ENCODE peak calls at places on chromosomes 13 and 19, in six cellular contexts. One of them, this sample, is unnamed.
A peak's percentile ranks its signal among the peaks of the same experiment; 100 is the strongest.

GRCh38 chr19:3644351-3645066 is 17.9 kb upstream of the CACTIN start:
- DNase-seq in stimulated activated CD8-positive, alpha-beta memory T cell treated with anti-CD3 and anti-CD28 coated beads, Interleukin-4, amount 100 ng/mL, for 48 hours: no peak
- DNase-seq in NAMALWA: no peak
- DNase-seq in M059J: peak; percentile 25
- DNase-seq in non-pigmented ciliary epithelial cell: no peak
- DNase-seq in activated naive CD8-positive, alpha-beta T cell treated with anti-CD3 and anti-CD28 coated beads, Interleukin-2, amount 10 ng/mL, durations not matched to agents 7 days and 5 days: no peak
- DNase-seq in this sample: no peak

GRCh38 chr19:34985249-34986022 is 14.7 kb upstream of the GRAMD1A start:
- DNase-seq in stimulated activated CD8-positive, alpha-beta memory T cell treated with anti-CD3 and anti-CD28 coated beads, Interleukin-4, amount 100 ng/mL, for 48 hours: peak; percentile 48
- DNase-seq in NAMALWA: no peak
- DNase-seq in M059J: no peak
- DNase-seq in non-pigmented ciliary epithelial cell: no peak
- DNase-seq in activated naive CD8-positive, alpha-beta T cell treated with anti-CD3 and anti-CD28 coated beads, Interleukin-2, amount 10 ng/mL, durations not matched to agents 7 days and 5 days: peak; percentile 50
- DNase-seq in this sample: peak; percentile 40

GRCh38 chr19:48962029-48962848 is 2.9 kb upstream of the FTL start:
- DNase-seq in stimulated activated CD8-positive, alpha-beta memory T cell treated with anti-CD3 and anti-CD28 coated beads, Interleukin-4, amount 100 ng/mL, for 48 hours: peak; percentile 63
- DNase-seq in NAMALWA: peak; percentile 83
- DNase-seq in M059J: peak; percentile 68
- DNase-seq in non-pigmented ciliary epithelial cell: no peak
- DNase-seq in activated naive CD8-positive, alpha-beta T cell treated with anti-CD3 and anti-CD28 coated beads, Interleukin-2, amount 10 ng/mL, durations not matched to agents 7 days and 5 days: peak; percentile 71
- DNase-seq in this sample: peak; percentile 79

GRCh38 chr13:110322126-110322827 is 15.2 kb downstream of the COL4A2 start:
- DNase-seq in stimulated activated CD8-positive, alpha-beta memory T cell treated with anti-CD3 and anti-CD28 coated beads, Interleukin-4, amount 100 ng/mL, for 48 hours: no peak
- DNase-seq in NAMALWA: no peak
- DNase-seq in M059J: no peak
- DNase-seq in non-pigmented ciliary epithelial cell: no peak
- DNase-seq in activated naive CD8-positive, alpha-beta T cell treated with anti-CD3 and anti-CD28 coated beads, Interleukin-2, amount 10 ng/mL, durations not matched to agents 7 days and 5 days: no peak
- DNase-seq in this sample: no peak

GRCh38 chr19:10747271-10747670 is 29.4 kb downstream of the DNM2 start:
- DNase-seq in stimulated activated CD8-positive, alpha-beta memory T cell treated with anti-CD3 and anti-CD28 coated beads, Interleukin-4, amount 100 ng/mL, for 48 hours: no peak
- DNase-seq in NAMALWA: no peak
- DNase-seq in M059J: no peak
- DNase-seq in non-pigmented ciliary epithelial cell: no peak
- DNase-seq in activated naive CD8-positive, alpha-beta T cell treated with anti-CD3 and anti-CD28 coated beads, Interleukin-2, amount 10 ng/mL, durations not matched to agents 7 days and 5 days: no peak
- DNase-seq in this sample: no peak

GRCh38 chr13:41465215-41465907 is 8.0 kb downstream of the RGCC start:
- DNase-seq in stimulated activated CD8-positive, alpha-beta memory T cell treated with anti-CD3 and anti-CD28 coated beads, Interleukin-4, amount 100 ng/mL, for 48 hours: peak; percentile 89
- DNase-seq in NAMALWA: peak; percentile 67
- DNase-seq in M059J: peak; percentile 80
- DNase-seq in non-pigmented ciliary epithelial cell: peak; percentile 71
- DNase-seq in activated naive CD8-positive, alpha-beta T cell treated with anti-CD3 and anti-CD28 coated beads, Interleukin-2, amount 10 ng/mL, durations not matched to agents 7 days and 5 days: peak; percentile 83
- DNase-seq in this sample: peak; percentile 86

GRCh38 chr13:40679586-40679985 is 13.1 kb upstream of the FOXO1 start:
- DNase-seq in stimulated activated CD8-positive, alpha-beta memory T cell treated with anti-CD3 and anti-CD28 coated beads, Interleukin-4, amount 100 ng/mL, for 48 hours: no peak
- DNase-seq in NAMALWA: no peak
- DNase-seq in M059J: no peak
- DNase-seq in non-pigmented ciliary epithelial cell: no peak
- DNase-seq in activated naive CD8-positive, alpha-beta T cell treated with anti-CD3 and anti-CD28 coated beads, Interleukin-2, amount 10 ng/mL, durations not matched to agents 7 days and 5 days: no peak
- DNase-seq in this sample: no peak

GRCh38 chr13:64723735-64724134 is 2506.4 kb downstream of the PCDH9 start:
- DNase-seq in stimulated activated CD8-positive, alpha-beta memory T cell treated with anti-CD3 and anti-CD28 coated beads, Interleukin-4, amount 100 ng/mL, for 48 hours: no peak
- DNase-seq in NAMALWA: no peak
- DNase-seq in M059J: peak; percentile 72
- DNase-seq in non-pigmented ciliary epithelial cell: peak; percentile 90
- DNase-seq in activated naive CD8-positive, alpha-beta T cell treated with anti-CD3 and anti-CD28 coated beads, Interleukin-2, amount 10 ng/mL, durations not matched to agents 7 days and 5 days: no peak
- DNase-seq in this sample: no peak

GRCh38 chr13:39394811-39395685 is 207.9 kb downstream of the LHFPL6 start:
- DNase-seq in stimulated activated CD8-positive, alpha-beta memory T cell treated with anti-CD3 and anti-CD28 coated beads, Interleukin-4, amount 100 ng/mL, for 48 hours: no peak
- DNase-seq in NAMALWA: no peak
- DNase-seq in M059J: no peak
- DNase-seq in non-pigmented ciliary epithelial cell: no peak
- DNase-seq in activated naive CD8-positive, alpha-beta T cell treated with anti-CD3 and anti-CD28 coated beads, Interleukin-2, amount 10 ng/mL, durations not matched to agents 7 days and 5 days: no peak
- DNase-seq in this sample: no peak

GRCh38 chr19:3857449-3858003 is 11.3 kb downstream of the ZFR2 start:
- DNase-seq in stimulated activated CD8-positive, alpha-beta memory T cell treated with anti-CD3 and anti-CD28 coated beads, Interleukin-4, amount 100 ng/mL, for 48 hours: no peak
- DNase-seq in NAMALWA: peak; percentile 85
- DNase-seq in M059J: no peak
- DNase-seq in non-pigmented ciliary epithelial cell: no peak
- DNase-seq in activated naive CD8-positive, alpha-beta T cell treated with anti-CD3 and anti-CD28 coated beads, Interleukin-2, amount 10 ng/mL, durations not matched to agents 7 days and 5 days: no peak
- DNase-seq in this sample: no peak

GRCh38 chr13:114077121-114077937 is 55.1 kb downstream of the RASA3 start:
- DNase-seq in stimulated activated CD8-positive, alpha-beta memory T cell treated with anti-CD3 and anti-CD28 coated beads, Interleukin-4, amount 100 ng/mL, for 48 hours: no peak
- DNase-seq in NAMALWA: no peak
- DNase-seq in M059J: no peak
- DNase-seq in non-pigmented ciliary epithelial cell: no peak
- DNase-seq in activated naive CD8-positive, alpha-beta T cell treated with anti-CD3 and anti-CD28 coated beads, Interleukin-2, amount 10 ng/mL, durations not matched to agents 7 days and 5 days: peak; percentile 10
- DNase-seq in this sample: no peak

GRCh38 chr13:95564948-95565347 is 12.4 kb downstream of the CLDN10 start:
- DNase-seq in stimulated activated CD8-positive, alpha-beta memory T cell treated with anti-CD3 and anti-CD28 coated beads, Interleukin-4, amount 100 ng/mL, for 48 hours: no peak
- DNase-seq in NAMALWA: no peak
- DNase-seq in M059J: peak; percentile 65
- DNase-seq in non-pigmented ciliary epithelial cell: peak; percentile 27
- DNase-seq in activated naive CD8-positive, alpha-beta T cell treated with anti-CD3 and anti-CD28 coated beads, Interleukin-2, amount 10 ng/mL, durations not matched to agents 7 days and 5 days: no peak
- DNase-seq in this sample: peak; percentile 62

GRCh38 chr19:15251749-15252397 is 19.6 kb upstream of the EPHX3 start:
- DNase-seq in stimulated activated CD8-positive, alpha-beta memory T cell treated with anti-CD3 and anti-CD28 coated beads, Interleukin-4, amount 100 ng/mL, for 48 hours: no peak
- DNase-seq in NAMALWA: no peak
- DNase-seq in M059J: peak; percentile 97
- DNase-seq in non-pigmented ciliary epithelial cell: peak; percentile 67
- DNase-seq in activated naive CD8-positive, alpha-beta T cell treated with anti-CD3 and anti-CD28 coated beads, Interleukin-2, amount 10 ng/mL, durations not matched to agents 7 days and 5 days: no peak
- DNase-seq in this sample: peak; percentile 24